ENCODE peak calls at places on chromosomes 11 and 22, in five cellular contexts. One of them, this sample, is unnamed.

GRCh38 chr11:66068154-66068821 is 1.8 kb upstream of the PACS1 start:
- DNase-seq in fibroblast of pulmonary artery: peak; percentile 83
- DNase-seq in esophagus squamous epithelium: no peak
- DNase-seq in gastrocnemius medialis: peak; percentile 55
- DNase-seq in stomach: peak; percentile 73
- DNase-seq in this sample: peak; percentile 73

GRCh38 chr11:61367406-61367805 is 5.2 kb downstream of the TMEM138 start:
- DNase-seq in gastrocnemius medialis: no peak
- DNase-seq in stomach: no peak
- DNase-seq in fibroblast of pulmonary artery: no peak
- DNase-seq in esophagus squamous epithelium: no peak
- DNase-seq in this sample: no peak

GRCh38 chr22:39576027-39576426 is 5.5 kb downstream of the CACNA1I start:
- DNase-seq in esophagus squamous epithelium: no peak
- DNase-seq in fibroblast of pulmonary artery: no peak
- DNase-seq in stomach: no peak
- DNase-seq in gastrocnemius medialis: no peak
- DNase-seq in this sample: no peak

GRCh38 chr11:117823941-117824420 is 563 bp downstream of the FXYD2 start:
- DNase-seq in fibroblast of pulmonary artery: peak; percentile 88
- DNase-seq in stomach: no peak
- DNase-seq in esophagus squamous epithelium: no peak
- DNase-seq in gastrocnemius medialis: no peak
- DNase-seq in this sample: no peak

GRCh38 chr11:11839718-11840117 is 2.1 kb upstream of the USP47 start:
- DNase-seq in fibroblast of pulmonary artery: no peak
- DNase-seq in esophagus squamous epithelium: no peak
- DNase-seq in gastrocnemius medialis: no peak
- DNase-seq in stomach: no peak
- DNase-seq in this sample: no peak

GRCh38 chr11:36023922-36024321 is 80.1 kb downstream of the LDLRAD3 start:
- DNase-seq in stomach: no peak
- DNase-seq in fibroblast of pulmonary artery: peak; percentile 52
- DNase-seq in gastrocnemius medialis: no peak
- DNase-seq in esophagus squamous epithelium: no peak
- DNase-seq in this sample: no peak

GRCh38 chr11:12148882-12149281 is 38.5 kb downstream of the MICAL2 start:
- DNase-seq in esophagus squamous epithelium: no peak
- DNase-seq in fibroblast of pulmonary artery: no peak
- DNase-seq in gastrocnemius medialis: no peak
- DNase-seq in stomach: no peak
- DNase-seq in this sample: no peak

GRCh38 chr11:30586251-30587144 is at the start of gene MPPED2:
- DNase-seq in stomach: no peak
- DNase-seq in gastrocnemius medialis: peak; percentile 15
- DNase-seq in fibroblast of pulmonary artery: no peak
- DNase-seq in esophagus squamous epithelium: no peak
- DNase-seq in this sample: peak; percentile 29

GRCh38 chr22:46661221-46661851 is 41.1 kb downstream of the GRAMD4 start:
- DNase-seq in esophagus squamous epithelium: no peak
- DNase-seq in fibroblast of pulmonary artery: peak; percentile 69
- DNase-seq in stomach: no peak
- DNase-seq in gastrocnemius medialis: no peak
- DNase-seq in this sample: no peak

GRCh38 chr11:86606270-86606848 is 66.1 kb downstream of the ME3 start:
- DNase-seq in stomach: no peak
- DNase-seq in fibroblast of pulmonary artery: no peak
- DNase-seq in gastrocnemius medialis: no peak
- DNase-seq in esophagus squamous epithelium: no peak
- DNase-seq in this sample: no peak

GRCh38 chr11:34052608-34053160 is 1.2 kb downstream of the CAPRIN1 start:
- DNase-seq in stomach: peak; percentile 29
- DNase-seq in fibroblast of pulmonary artery: no peak
- DNase-seq in gastrocnemius medialis: peak; percentile 25
- DNase-seq in esophagus squamous epithelium: peak; percentile 8
- DNase-seq in this sample: no peak

GRCh38 chr11:47998733-47999359 is 18.5 kb downstream of the PTPRJ start:
- DNase-seq in gastrocnemius medialis: no peak
- DNase-seq in fibroblast of pulmonary artery: no peak
- DNase-seq in esophagus squamous epithelium: no peak
- DNase-seq in stomach: no peak
- DNase-seq in this sample: no peak

GRCh38 chr11:11640152-11640551 is 18.3 kb upstream of the GALNT18 start:
- DNase-seq in stomach: no peak
- DNase-seq in esophagus squamous epithelium: no peak
- DNase-seq in gastrocnemius medialis: no peak
- DNase-seq in fibroblast of pulmonary artery: no peak
- DNase-seq in this sample: no peak

GRCh38 chr11:43401252-43401651 is 42.5 kb downstream of the TTC17 start:
- DNase-seq in gastrocnemius medialis: no peak
- DNase-seq in esophagus squamous epithelium: no peak
- DNase-seq in fibroblast of pulmonary artery: no peak
- DNase-seq in stomach: no peak
- DNase-seq in this sample: no peak

GRCh38 chr22:23294221-23294620 is 113.9 kb downstream of the BCR start:
- DNase-seq in esophagus squamous epithelium: no peak
- DNase-seq in fibroblast of pulmonary artery: no peak
- DNase-seq in gastrocnemius medialis: no peak
- DNase-seq in stomach: no peak
- DNase-seq in this sample: no peak

GRCh38 chr11:131614514-131615085 is 244.2 kb downstream of the NTM start:
- DNase-seq in gastrocnemius medialis: no peak
- DNase-seq in stomach: no peak
- DNase-seq in esophagus squamous epithelium: no peak
- DNase-seq in fibroblast of pulmonary artery: no peak
- DNase-seq in this sample: no peak

GRCh38 chr11:67401495-67402191 is at the start of gene PPP1CA:
- DNase-seq in fibroblast of pulmonary artery: peak; percentile 89
- DNase-seq in esophagus squamous epithelium: peak; percentile 62
- DNase-seq in stomach: peak; percentile 93
- DNase-seq in gastrocnemius medialis: peak; percentile 87
- DNase-seq in this sample: peak; percentile 89

GRCh38 chr22:40951795-40952602 is 821 bp downstream of the RBX1 start:
- DNase-seq in esophagus squamous epithelium: no peak
- DNase-seq in fibroblast of pulmonary artery: peak; percentile 19
- DNase-seq in gastrocnemius medialis: no peak
- DNase-seq in stomach: no peak
- DNase-seq in this sample: no peak

GRCh38 chr22:29641781-29642355 is 38.4 kb downstream of the NF2 start:
- DNase-seq in esophagus squamous epithelium: no peak
- DNase-seq in stomach: no peak
- DNase-seq in fibroblast of pulmonary artery: no peak
- DNase-seq in gastrocnemius medialis: no peak
- DNase-seq in this sample: no peak

GRCh38 chr11:56624661-56625110 is 10.0 kb upstream of the OR5M1 start:
- DNase-seq in gastrocnemius medialis: no peak
- DNase-seq in stomach: no peak
- DNase-seq in fibroblast of pulmonary artery: peak; percentile 33
- DNase-seq in esophagus squamous epithelium: no peak
- DNase-seq in this sample: no peak

GRCh38 chr11:34671946-34672345 is 51.1 kb downstream of the EHF start:
- DNase-seq in esophagus squamous epithelium: no peak
- DNase-seq in gastrocnemius medialis: no peak
- DNase-seq in stomach: no peak
- DNase-seq in fibroblast of pulmonary artery: no peak
- DNase-seq in this sample: no peak

GRCh38 chr11:2328040-2328439 is 26.2 kb downstream of the TSPAN32 start:
- DNase-seq in gastrocnemius medialis: no peak
- DNase-seq in fibroblast of pulmonary artery: no peak
- DNase-seq in esophagus squamous epithelium: no peak
- DNase-seq in stomach: no peak
- DNase-seq in this sample: no peak

GRCh38 chr11:66211100-66211499 is 57.3 kb upstream of the RAB1B start:
- DNase-seq in fibroblast of pulmonary artery: no peak
- DNase-seq in esophagus squamous epithelium: no peak
- DNase-seq in stomach: peak; percentile 7
- DNase-seq in gastrocnemius medialis: no peak
- DNase-seq in this sample: no peak

GRCh38 chr11:118291453-118291852 is 13.1 kb upstream of the CD3E start:
- DNase-seq in esophagus squamous epithelium: no peak
- DNase-seq in gastrocnemius medialis: no peak
- DNase-seq in fibroblast of pulmonary artery: peak; percentile 46
- DNase-seq in stomach: no peak
- DNase-seq in this sample: no peak

GRCh38 chr11:110177057-110177397 is 83.8 kb downstream of the ZC3H12C start:
- DNase-seq in esophagus squamous epithelium: no peak
- DNase-seq in stomach: no peak
- DNase-seq in gastrocnemius medialis: no peak
- DNase-seq in fibroblast of pulmonary artery: no peak
- DNase-seq in this sample: no peak

GRCh38 chr22:40046126-40046525 is 51.4 kb downstream of the FAM83F start:
- DNase-seq in esophagus squamous epithelium: no peak
- DNase-seq in gastrocnemius medialis: no peak
- DNase-seq in stomach: no peak
- DNase-seq in fibroblast of pulmonary artery: no peak
- DNase-seq in this sample: no peak

GRCh38 chr22:30803679-30804078 is 109.0 kb downstream of the OSBP2 start:
- DNase-seq in gastrocnemius medialis: no peak
- DNase-seq in esophagus squamous epithelium: no peak
- DNase-seq in fibroblast of pulmonary artery: no peak
- DNase-seq in stomach: no peak
- DNase-seq in this sample: no peak

GRCh38 chr11:84476581-84476980 is 1150.6 kb downstream of the DLG2 start:
- DNase-seq in stomach: no peak
- DNase-seq in gastrocnemius medialis: no peak
- DNase-seq in esophagus squamous epithelium: no peak
- DNase-seq in fibroblast of pulmonary artery: peak; percentile 25
- DNase-seq in this sample: no peak

GRCh38 chr11:118907051-118907748 is 18.5 kb downstream of the BCL9L start:
- DNase-seq in stomach: peak; percentile 92
- DNase-seq in esophagus squamous epithelium: no peak
- DNase-seq in fibroblast of pulmonary artery: peak; percentile 79
- DNase-seq in gastrocnemius medialis: peak; percentile 87
- DNase-seq in this sample: peak; percentile 88

GRCh38 chr11:46845440-46845739 is 690 bp downstream of the CKAP5 start:
- DNase-seq in fibroblast of pulmonary artery: no peak
- DNase-seq in esophagus squamous epithelium: no peak
- DNase-seq in stomach: no peak
- DNase-seq in gastrocnemius medialis: no peak
- DNase-seq in this sample: no peak

GRCh38 chr22:21020802-21021429 is 6.0 kb downstream of the P2RX6 start:
- DNase-seq in stomach: no peak
- DNase-seq in gastrocnemius medialis: no peak
- DNase-seq in fibroblast of pulmonary artery: no peak
- DNase-seq in esophagus squamous epithelium: no peak
- DNase-seq in this sample: no peak

GRCh38 chr22:21022507-21022906 is 7.5 kb downstream of the P2RX6 start:
- DNase-seq in fibroblast of pulmonary artery: no peak
- DNase-seq in gastrocnemius medialis: no peak
- DNase-seq in esophagus squamous epithelium: no peak
- DNase-seq in stomach: no peak
- DNase-seq in this sample: no peak

GRCh38 chr22:21025266-21025665 is 7.1 kb downstream of the SLC7A4 start:
- DNase-seq in esophagus squamous epithelium: no peak
- DNase-seq in stomach: no peak
- DNase-seq in fibroblast of pulmonary artery: no peak
- DNase-seq in gastrocnemius medialis: no peak
- DNase-seq in this sample: no peak

GRCh38 chr22:21025763-21026755 is 6.3 kb downstream of the SLC7A4 start:
- DNase-seq in esophagus squamous epithelium: no peak
- DNase-seq in gastrocnemius medialis: no peak
- DNase-seq in stomach: no peak
- DNase-seq in fibroblast of pulmonary artery: no peak
- DNase-seq in this sample: no peak

DNA sequence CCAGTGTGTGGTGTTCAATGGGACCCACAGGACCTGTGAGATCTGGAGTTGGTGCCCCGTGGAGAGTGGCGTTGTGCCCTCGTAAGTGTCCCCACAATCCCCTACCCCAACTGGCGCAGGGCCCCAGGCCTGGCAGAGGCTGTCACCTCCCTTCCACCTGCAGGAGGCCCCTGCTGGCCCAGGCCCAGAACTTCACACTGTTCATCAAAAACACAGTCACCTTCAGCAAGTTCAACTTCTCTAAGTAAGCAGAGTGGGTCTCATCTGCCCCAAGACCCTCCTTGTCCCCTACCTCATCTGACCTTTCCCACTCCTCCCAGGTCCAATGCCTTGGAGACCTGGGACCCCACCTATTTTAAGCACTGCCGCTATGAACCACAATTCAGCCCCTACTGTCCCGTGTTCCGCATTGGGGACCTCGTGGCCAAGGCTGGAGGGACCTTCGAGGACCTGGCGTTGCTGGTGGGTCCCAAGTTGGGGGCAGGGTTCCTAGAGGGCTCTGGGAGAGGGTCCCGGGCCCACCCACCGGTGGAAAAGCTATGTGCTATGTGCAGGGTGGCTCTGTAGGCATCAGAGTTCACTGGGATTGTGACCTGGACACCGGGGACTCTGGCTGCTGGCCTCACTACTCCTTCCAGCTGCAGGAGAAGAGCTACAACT is 8.1 kb downstream of the P2RX6 start:
- DNase-seq in fibroblast of pulmonary artery: no peak
- DNase-seq in esophagus squamous epithelium: no peak
- DNase-seq in stomach: no peak
- DNase-seq in gastrocnemius medialis: no peak
- DNase-seq in this sample: no peak
- TF ChIP-seq CTCF in fibroblast of pulmonary artery: no peak
- TF ChIP-seq CTCF in esophagus squamous epithelium: no peak
- TF ChIP-seq CTCF in stomach: no peak
- TF ChIP-seq CTCF in gastrocnemius medialis: no peak
- TF ChIP-seq CTCF in this sample: no peak

GRCh38 chr11:57643802-57644201 is 5.9 kb downstream of the YPEL4 start:
- DNase-seq in esophagus squamous epithelium: no peak
- DNase-seq in gastrocnemius medialis: no peak
- DNase-seq in stomach: no peak
- DNase-seq in fibroblast of pulmonary artery: peak; percentile 57
- DNase-seq in this sample: no peak
- TF ChIP-seq CTCF in esophagus squamous epithelium: no peak
- TF ChIP-seq CTCF in gastrocnemius medialis: no peak
- TF ChIP-seq CTCF in stomach: no peak
- TF ChIP-seq CTCF in fibroblast of pulmonary artery: peak; percentile 33
- TF ChIP-seq CTCF in this sample: no peak

GRCh38 chr11:106827687-106828086 is 190.6 kb downstream of the GUCY1A2 start:
- DNase-seq in esophagus squamous epithelium: no peak
- DNase-seq in gastrocnemius medialis: no peak
- DNase-seq in stomach: no peak
- DNase-seq in fibroblast of pulmonary artery: no peak
- DNase-seq in this sample: no peak
- TF ChIP-seq CTCF in esophagus squamous epithelium: no peak
- TF ChIP-seq CTCF in gastrocnemius medialis: no peak
- TF ChIP-seq CTCF in stomach: no peak
- TF ChIP-seq CTCF in fibroblast of pulmonary artery: no peak
- TF ChIP-seq CTCF in this sample: no peak

GRCh38 chr11:101974255-101974654 is 57.9 kb upstream of the ANGPTL5 start:
- DNase-seq in esophagus squamous epithelium: no peak
- DNase-seq in fibroblast of pulmonary artery: peak; percentile 18
- DNase-seq in stomach: no peak
- DNase-seq in gastrocnemius medialis: no peak
- DNase-seq in this sample: no peak
- TF ChIP-seq CTCF in esophagus squamous epithelium: no peak
- TF ChIP-seq CTCF in fibroblast of pulmonary artery: peak; percentile 30
- TF ChIP-seq CTCF in stomach: no peak
- TF ChIP-seq CTCF in gastrocnemius medialis: no peak
- TF ChIP-seq CTCF in this sample: no peak

DNA sequence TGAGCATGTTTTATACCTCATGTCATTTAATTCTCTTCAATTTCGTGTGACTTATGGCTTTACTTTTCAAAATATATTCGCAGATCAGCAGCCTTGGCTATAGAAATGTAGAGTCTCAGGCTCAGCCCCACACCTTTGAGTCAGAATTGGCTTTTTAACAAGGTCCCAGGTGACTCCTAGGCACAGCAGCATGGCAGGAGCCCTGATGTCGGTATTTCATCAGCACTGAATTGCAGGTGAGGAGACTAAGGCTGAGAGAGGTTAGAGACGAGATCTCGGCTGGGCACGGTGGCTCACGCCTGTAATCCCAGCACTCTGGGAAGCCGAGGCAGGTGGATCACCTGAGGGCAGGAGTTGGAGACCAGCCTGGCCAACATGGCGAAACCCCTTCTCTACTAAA is 196.9 kb upstream of the SEZ6L start:
- DNase-seq in esophagus squamous epithelium: no peak
- DNase-seq in fibroblast of pulmonary artery: no peak
- DNase-seq in stomach: no peak
- DNase-seq in gastrocnemius medialis: no peak
- DNase-seq in this sample: no peak
- TF ChIP-seq CTCF in esophagus squamous epithelium: no peak
- TF ChIP-seq CTCF in fibroblast of pulmonary artery: no peak
- TF ChIP-seq CTCF in stomach: no peak
- TF ChIP-seq CTCF in gastrocnemius medialis: no peak
- TF ChIP-seq CTCF in this sample: no peak